ENCODE peak calls at places on chromosomes 12 and 14, in eight cellular contexts. One of them, this sample, is unnamed.

GRCh38 chr12:119178544-119179334 is at the start of gene HSPB8:
- DNase-seq in endodermal cell: peak
- DNase-seq in uterus: peak
- DNase-seq in PC-3: peak
- DNase-seq in fibroblast of lung: peak
- DNase-seq in coronary artery: peak
- DNase-seq in K562: peak
- DNase-seq in mesendoderm: peak
- DNase-seq in this sample: peak

GRCh38 chr12:51270067-51270846 is at the start of gene SMAGP:
- DNase-seq in endodermal cell: peak
- DNase-seq in uterus: peak
- DNase-seq in PC-3: peak
- DNase-seq in fibroblast of lung: peak
- DNase-seq in coronary artery: no peak
- DNase-seq in K562: peak
- DNase-seq in mesendoderm: peak
- DNase-seq in this sample: peak

GRCh38 chr12:102958073-102958829 is 777 bp downstream of the ASCL1 start:
- DNase-seq in endodermal cell: peak
- DNase-seq in uterus: no peak
- DNase-seq in PC-3: no peak
- DNase-seq in fibroblast of lung: peak
- DNase-seq in coronary artery: no peak
- DNase-seq in K562: no peak
- DNase-seq in mesendoderm: peak
- DNase-seq in this sample: peak

GRCh38 chr14:106665814-106666213 is 1139.4 kb downstream of the TMEM121 start:
- DNase-seq in endodermal cell: no peak
- DNase-seq in uterus: no peak
- DNase-seq in PC-3: no peak
- DNase-seq in fibroblast of lung: no peak
- DNase-seq in coronary artery: no peak
- DNase-seq in K562: no peak
- DNase-seq in mesendoderm: no peak
- DNase-seq in this sample: no peak

GRCh38 chr14:53696217-53696965 is 260.2 kb downstream of the BMP4 start:
- DNase-seq in endodermal cell: no peak
- DNase-seq in uterus: no peak
- DNase-seq in PC-3: peak
- DNase-seq in fibroblast of lung: peak
- DNase-seq in coronary artery: no peak
- DNase-seq in K562: no peak
- DNase-seq in mesendoderm: no peak
- DNase-seq in this sample: peak

GRCh38 chr12:59651230-59651920 is 55.5 kb downstream of the SLC16A7 start:
- DNase-seq in endodermal cell: no peak
- DNase-seq in uterus: no peak
- DNase-seq in PC-3: peak
- DNase-seq in fibroblast of lung: peak
- DNase-seq in coronary artery: no peak
- DNase-seq in K562: no peak
- DNase-seq in mesendoderm: peak
- DNase-seq in this sample: peak

GRCh38 chr12:613996-614726 is 49.1 kb downstream of the NINJ2 start:
- DNase-seq in endodermal cell: peak
- DNase-seq in uterus: no peak
- DNase-seq in PC-3: no peak
- DNase-seq in fibroblast of lung: no peak
- DNase-seq in coronary artery: no peak
- DNase-seq in K562: no peak
- DNase-seq in mesendoderm: peak
- DNase-seq in this sample: peak

GRCh38 chr12:68264175-68264863 is 10.9 kb upstream of the IL22 start:
- DNase-seq in endodermal cell: no peak
- DNase-seq in uterus: no peak
- DNase-seq in PC-3: no peak
- DNase-seq in fibroblast of lung: no peak
- DNase-seq in coronary artery: no peak
- DNase-seq in K562: no peak
- DNase-seq in mesendoderm: no peak
- DNase-seq in this sample: no peak

GRCh38 chr12:71430756-71431155 is 8.8 kb upstream of the LGR5 start:
- DNase-seq in endodermal cell: no peak
- DNase-seq in uterus: no peak
- DNase-seq in PC-3: peak
- DNase-seq in fibroblast of lung: no peak
- DNase-seq in coronary artery: no peak
- DNase-seq in K562: no peak
- DNase-seq in mesendoderm: no peak
- DNase-seq in this sample: no peak

GRCh38 chr12:81347404-81347803 is 269.5 kb downstream of the ACSS3 start:
- DNase-seq in endodermal cell: peak
- DNase-seq in uterus: no peak
- DNase-seq in PC-3: no peak
- DNase-seq in fibroblast of lung: no peak
- DNase-seq in coronary artery: no peak
- DNase-seq in K562: no peak
- DNase-seq in mesendoderm: no peak
- DNase-seq in this sample: no peak

GRCh38 chr12:54082402-54082892 is 28.8 kb downstream of the HOXC4 start:
- DNase-seq in endodermal cell: peak
- DNase-seq in uterus: peak
- DNase-seq in PC-3: no peak
- DNase-seq in fibroblast of lung: no peak
- DNase-seq in coronary artery: no peak
- DNase-seq in K562: peak
- DNase-seq in mesendoderm: no peak
- DNase-seq in this sample: no peak

GRCh38 chr12:64560395-64561301 is 49.6 kb upstream of the RASSF3 start:
- DNase-seq in endodermal cell: peak
- DNase-seq in uterus: peak
- DNase-seq in PC-3: peak
- DNase-seq in fibroblast of lung: peak
- DNase-seq in coronary artery: no peak
- DNase-seq in K562: no peak
- DNase-seq in mesendoderm: no peak
- DNase-seq in this sample: no peak

GRCh38 chr14:58072288-58073071 is 79.5 kb downstream of the ARMH4 start:
- DNase-seq in endodermal cell: peak
- DNase-seq in uterus: peak
- DNase-seq in PC-3: peak
- DNase-seq in fibroblast of lung: peak
- DNase-seq in coronary artery: no peak
- DNase-seq in K562: peak
- DNase-seq in mesendoderm: peak
- DNase-seq in this sample: peak

GRCh38 chr14:78153069-78153351 is 17.2 kb upstream of the NRXN3 start:
- DNase-seq in endodermal cell: no peak
- DNase-seq in uterus: no peak
- DNase-seq in PC-3: peak
- DNase-seq in fibroblast of lung: no peak
- DNase-seq in coronary artery: no peak
- DNase-seq in K562: no peak
- DNase-seq in mesendoderm: no peak
- DNase-seq in this sample: no peak

GRCh38 chr14:76954791-76955190 is 73.7 kb downstream of the IRF2BPL start:
- DNase-seq in endodermal cell: no peak
- DNase-seq in uterus: no peak
- DNase-seq in PC-3: no peak
- DNase-seq in fibroblast of lung: no peak
- DNase-seq in coronary artery: no peak
- DNase-seq in K562: no peak
- DNase-seq in mesendoderm: no peak
- DNase-seq in this sample: no peak

GRCh38 chr14:29240046-29240445 is 473.5 kb downstream of the FOXG1 start:
- DNase-seq in endodermal cell: no peak
- DNase-seq in uterus: no peak
- DNase-seq in PC-3: peak
- DNase-seq in fibroblast of lung: peak
- DNase-seq in coronary artery: no peak
- DNase-seq in K562: no peak
- DNase-seq in mesendoderm: no peak
- DNase-seq in this sample: no peak

GRCh38 chr14:50821471-50822464 is 9.2 kb downstream of the NIN start:
- DNase-seq in endodermal cell: no peak
- DNase-seq in uterus: no peak
- DNase-seq in PC-3: no peak
- DNase-seq in fibroblast of lung: no peak
- DNase-seq in coronary artery: no peak
- DNase-seq in K562: no peak
- DNase-seq in mesendoderm: no peak
- DNase-seq in this sample: no peak

GRCh38 chr14:50822501-50823042 is 8.4 kb downstream of the NIN start:
- DNase-seq in endodermal cell: no peak
- DNase-seq in uterus: no peak
- DNase-seq in PC-3: no peak
- DNase-seq in fibroblast of lung: no peak
- DNase-seq in coronary artery: no peak
- DNase-seq in K562: no peak
- DNase-seq in mesendoderm: no peak
- DNase-seq in this sample: no peak

GRCh38 chr14:50825307-50825706 is 5.7 kb downstream of the NIN start:
- DNase-seq in endodermal cell: no peak
- DNase-seq in uterus: no peak
- DNase-seq in PC-3: no peak
- DNase-seq in fibroblast of lung: no peak
- DNase-seq in coronary artery: no peak
- DNase-seq in K562: no peak
- DNase-seq in mesendoderm: no peak
- DNase-seq in this sample: no peak

GRCh38 chr14:50823763-50824636 is 7.0 kb downstream of the NIN start:
- DNase-seq in endodermal cell: no peak
- DNase-seq in uterus: no peak
- DNase-seq in PC-3: no peak
- DNase-seq in fibroblast of lung: no peak
- DNase-seq in coronary artery: no peak
- DNase-seq in K562: no peak
- DNase-seq in mesendoderm: peak
- DNase-seq in this sample: no peak

GRCh38 chr14:50823051-50823762 is 7.8 kb downstream of the NIN start:
- DNase-seq in endodermal cell: no peak
- DNase-seq in uterus: no peak
- DNase-seq in PC-3: peak
- DNase-seq in fibroblast of lung: peak
- DNase-seq in coronary artery: no peak
- DNase-seq in K562: no peak
- DNase-seq in mesendoderm: peak
- DNase-seq in this sample: peak
- H3K27ac ChIP-seq in endodermal cell: no peak
- H3K27ac ChIP-seq in uterus: no peak
- H3K27ac ChIP-seq in PC-3: peak
- H3K27ac ChIP-seq in fibroblast of lung: peak
- H3K27ac ChIP-seq in coronary artery: no peak
- H3K27ac ChIP-seq in K562: no peak
- H3K27ac ChIP-seq in mesendoderm: no peak
- H3K27ac ChIP-seq in this sample: no peak

GRCh38 chr14:22300646-22301045 is 288.4 kb downstream of the DAD1 start:
- DNase-seq in endodermal cell: no peak
- DNase-seq in uterus: no peak
- DNase-seq in PC-3: no peak
- DNase-seq in fibroblast of lung: no peak
- DNase-seq in coronary artery: no peak
- DNase-seq in K562: no peak
- DNase-seq in mesendoderm: no peak
- DNase-seq in this sample: no peak

GRCh38 chr14:22304324-22304723 is 284.7 kb downstream of the DAD1 start:
- DNase-seq in endodermal cell: no peak
- DNase-seq in uterus: no peak
- DNase-seq in PC-3: no peak
- DNase-seq in fibroblast of lung: no peak
- DNase-seq in coronary artery: no peak
- DNase-seq in K562: no peak
- DNase-seq in mesendoderm: no peak
- DNase-seq in this sample: no peak

GRCh38 chr14:22305563-22306127 is 283.4 kb downstream of the DAD1 start:
- DNase-seq in endodermal cell: no peak
- DNase-seq in uterus: no peak
- DNase-seq in PC-3: no peak
- DNase-seq in fibroblast of lung: no peak
- DNase-seq in coronary artery: no peak
- DNase-seq in K562: no peak
- DNase-seq in mesendoderm: no peak
- DNase-seq in this sample: no peak

GRCh38 chr14:22303589-22304195 is 285.3 kb downstream of the DAD1 start:
- DNase-seq in endodermal cell: no peak
- DNase-seq in uterus: no peak
- DNase-seq in PC-3: peak
- DNase-seq in fibroblast of lung: peak
- DNase-seq in coronary artery: no peak
- DNase-seq in K562: peak
- DNase-seq in mesendoderm: no peak
- DNase-seq in this sample: no peak
- H3K4me3 ChIP-seq in endodermal cell: no peak
- H3K4me3 ChIP-seq in uterus: no peak
- H3K4me3 ChIP-seq in PC-3: no peak
- H3K4me3 ChIP-seq in fibroblast of lung: no peak
- H3K4me3 ChIP-seq in coronary artery: no peak
- H3K4me3 ChIP-seq in K562: no peak
- H3K4me3 ChIP-seq in mesendoderm: no peak
- H3K4me3 ChIP-seq in this sample: no peak

DNA sequence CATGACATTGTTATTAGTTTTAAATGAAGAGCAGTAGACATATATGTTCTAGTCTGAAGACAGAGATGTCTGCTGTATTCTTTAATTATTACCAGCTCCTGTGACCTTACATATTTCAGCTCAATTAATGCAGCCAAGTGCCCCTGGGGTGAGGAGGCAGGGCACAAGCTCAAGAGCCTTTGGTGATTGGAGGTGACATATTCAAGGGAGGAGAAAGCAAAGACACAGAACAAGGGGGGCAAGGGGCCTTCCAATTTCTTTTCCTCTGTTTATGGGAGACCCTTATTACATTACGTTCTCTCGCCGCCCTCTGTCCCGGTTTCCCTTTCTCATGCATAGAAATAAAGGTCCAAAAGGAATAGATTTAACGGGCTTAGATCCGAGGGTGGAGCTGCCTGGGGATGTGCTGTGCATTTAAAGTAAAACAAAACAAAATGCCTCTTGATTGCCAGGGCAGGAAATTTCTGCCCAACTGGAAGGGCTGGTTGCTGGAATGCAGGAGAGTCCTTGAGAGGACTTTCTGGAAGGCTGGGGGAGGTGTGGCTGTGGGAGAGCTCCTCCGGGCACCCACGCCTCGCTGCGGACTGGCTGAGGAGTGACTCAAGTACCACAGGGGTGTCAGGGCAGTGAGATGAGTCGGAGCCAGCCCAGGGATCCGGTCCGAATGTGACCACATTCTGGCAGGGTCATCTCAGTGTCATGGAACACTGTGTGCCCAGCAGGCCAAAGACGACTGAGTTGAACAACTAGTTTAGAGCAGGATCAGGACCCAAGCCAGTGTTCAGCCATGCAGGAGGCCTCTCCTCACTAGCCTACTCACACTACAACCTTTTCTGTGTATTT is 32.1 kb upstream of the GSG1 start:
- DNase-seq in endodermal cell: peak
- DNase-seq in uterus: peak
- DNase-seq in PC-3: peak
- DNase-seq in fibroblast of lung: peak
- DNase-seq in coronary artery: no peak
- DNase-seq in K562: peak
- DNase-seq in mesendoderm: peak
- DNase-seq in this sample: peak
- H3K27ac ChIP-seq in endodermal cell: no peak
- H3K27ac ChIP-seq in uterus: no peak
- H3K27ac ChIP-seq in PC-3: peak
- H3K27ac ChIP-seq in fibroblast of lung: peak
- H3K27ac ChIP-seq in coronary artery: no peak
- H3K27ac ChIP-seq in K562: no peak
- H3K27ac ChIP-seq in mesendoderm: no peak
- H3K27ac ChIP-seq in this sample: peak

GRCh38 chr14:74852922-74853530 is 22.9 kb downstream of the PROX2 start:
- DNase-seq in endodermal cell: no peak
- DNase-seq in uterus: no peak
- DNase-seq in PC-3: no peak
- DNase-seq in fibroblast of lung: peak
- DNase-seq in coronary artery: no peak
- DNase-seq in K562: no peak
- DNase-seq in mesendoderm: no peak
- DNase-seq in this sample: no peak
- H3K4me3 ChIP-seq in endodermal cell: no peak
- H3K4me3 ChIP-seq in uterus: no peak
- H3K4me3 ChIP-seq in PC-3: no peak
- H3K4me3 ChIP-seq in fibroblast of lung: no peak
- H3K4me3 ChIP-seq in coronary artery: no peak
- H3K4me3 ChIP-seq in K562: no peak
- H3K4me3 ChIP-seq in mesendoderm: no peak
- H3K4me3 ChIP-seq in this sample: no peak